ENCODE peak calls at places on chromosomes 12 and 14, in seven cellular contexts. V, L, U, R, J, W and Y are unnamed samples.

GRCh38 chr12:56699020-56699661 is 11.1 kb upstream of the PTGES3 start:
- DNase-seq in V (no peak), L (no peak), U (no peak), R (no peak), J (no peak), W (no peak), Y (no peak)

GRCh38 chr14:42527141-42527540 is 920.5 kb downstream of the LRFN5 start:
- DNase-seq in V (no peak), L (no peak), U (no peak), R (no peak), J (no peak), W (no peak), Y (no peak)

GRCh38 chr12:124916370-124917134 is 2.1 kb upstream of the UBC start:
- DNase-seq in V (no peak), L (peak; percentile 92), U (peak; percentile 82), R (no peak), J (no peak), W (peak; percentile 54), Y (peak; percentile 92)

GRCh38 chr12:54033980-54034783 is 1.3 kb downstream of the HOXC5 start:
- DNase-seq in V (no peak), L (no peak), U (no peak), R (no peak), J (no peak), W (no peak), Y (no peak)

GRCh38 chr12:20120296-20120695 is 248.0 kb upstream of the PDE3A start:
- DNase-seq in V (no peak), L (no peak), U (no peak), R (no peak), J (no peak), W (no peak), Y (no peak)

GRCh38 chr12:92041742-92042141 is 103.9 kb downstream of the BTG1 start:
- DNase-seq in V (no peak), L (no peak), U (no peak), R (no peak), J (peak; percentile 45), W (no peak), Y (no peak)

GRCh38 chr12:49264466-49264872 is 413 bp upstream of the TUBA1C start:
- DNase-seq in V (no peak), L (no peak), U (no peak), R (peak; percentile 35), J (peak; percentile 23), W (peak; percentile 65), Y (peak; percentile 68)

GRCh38 chr14:89912667-89913211 is 41.8 kb downstream of the EFCAB11 start:
- DNase-seq in V (no peak), L (no peak), U (peak; percentile 16), R (no peak), J (no peak), W (peak; percentile 80), Y (peak; percentile 93)

GRCh38 chr14:94113908-94114588 is 3.5 kb downstream of the IFI27 start:
- DNase-seq in V (no peak), L (peak; percentile 9), U (no peak), R (no peak), J (no peak), W (no peak), Y (peak; percentile 41)

GRCh38 chr12:27305673-27306504 is 26.7 kb upstream of the BMAL2 start:
- DNase-seq in V (no peak), L (no peak), U (no peak), R (no peak), J (peak; percentile 28), W (no peak), Y (no peak)

GRCh38 chr14:54589076-54589475 is 22.1 kb downstream of the SAMD4A start:
- DNase-seq in V (no peak), L (no peak), U (no peak), R (no peak), J (no peak), W (peak; percentile 24), Y (peak; percentile 79)

GRCh38 chr14:60965402-60965801 is 15.5 kb downstream of the TRMT5 start:
- DNase-seq in V (no peak), L (no peak), U (no peak), R (no peak), J (no peak), W (peak; percentile 13), Y (peak; percentile 85)

GRCh38 chr14:36091096-36091495 is 85.4 kb downstream of the PTCSC3 start:
- DNase-seq in V (no peak), L (no peak), U (peak; percentile 76), R (no peak), J (no peak), W (peak; percentile 70), Y (peak; percentile 75)

GRCh38 chr14:88660056-88660455 is 97.2 kb downstream of the ZC3H14 start:
- DNase-seq in V (no peak), L (no peak), U (peak; percentile 50), R (no peak), J (no peak), W (no peak), Y (peak; percentile 17)

GRCh38 chr14:97866664-97867063 is 1069.5 kb downstream of the VRK1 start:
- DNase-seq in V (no peak), L (no peak), U (no peak), R (no peak), J (no peak), W (no peak), Y (no peak)

GRCh38 chr12:51823875-51824565 is 24.5 kb downstream of the FIGNL2 start:
- DNase-seq in V (no peak), L (no peak), U (peak; percentile 45), R (no peak), J (peak; percentile 16), W (peak; percentile 71), Y (peak; percentile 81)

GRCh38 chr12:28795306-28795705 is 353.8 kb upstream of the FAR2 start:
- DNase-seq in V (no peak), L (no peak), U (no peak), R (no peak), J (no peak), W (no peak), Y (no peak)

GRCh38 chr14:67622675-67623074 is 3.0 kb downstream of the ARG2 start:
- DNase-seq in V (no peak), L (peak; percentile 83), U (no peak), R (no peak), J (no peak), W (peak; percentile 75), Y (peak; percentile 85)

GRCh38 chr12:6212086-6212485 is 11.9 kb downstream of the CD9 start:
- DNase-seq in V (no peak), L (no peak), U (no peak), R (no peak), J (no peak), W (no peak), Y (no peak)

GRCh38 chr12:1777798-1778197 is 42.6 kb upstream of the LRTM2 start:
- DNase-seq in V (no peak), L (no peak), U (no peak), R (no peak), J (no peak), W (peak; percentile 51), Y (peak; percentile 65)

GRCh38 chr14:31884238-31884637 is 192.9 kb upstream of the ARHGAP5 start:
- DNase-seq in V (no peak), L (no peak), U (no peak), R (no peak), J (no peak), W (no peak), Y (no peak)

GRCh38 chr12:109757671-109758265 is 44.1 kb downstream of the FAM222A start:
- DNase-seq in V (no peak), L (peak; percentile 44), U (no peak), R (no peak), J (no peak), W (no peak), Y (no peak)

GRCh38 chr14:87149583-87150354 is 843.2 kb downstream of the GALC start:
- DNase-seq in V (no peak), L (no peak), U (no peak), R (no peak), J (no peak), W (peak; percentile 52), Y (peak; percentile 87)

GRCh38 chr14:34707722-34708121 is 6.7 kb downstream of the CFL2 start:
- DNase-seq in V (no peak), L (no peak), U (no peak), R (no peak), J (no peak), W (no peak), Y (no peak)

GRCh38 chr14:54381821-54382220 is 15.0 kb upstream of the CDKN3 start:
- DNase-seq in V (no peak), L (no peak), U (no peak), R (no peak), J (no peak), W (no peak), Y (no peak)

GRCh38 chr14:98494582-98494981 is 777.4 kb downstream of the BCL11B start:
- DNase-seq in V (no peak), L (no peak), U (no peak), R (no peak), J (no peak), W (no peak), Y (no peak)

GRCh38 chr12:57836442-57837375 is 9.8 kb downstream of the CTDSP2 start:
- DNase-seq in V (no peak), L (peak; percentile 89), U (no peak), R (no peak), J (peak; percentile 47), W (peak; percentile 75), Y (peak; percentile 73)